ENCODE peak calls at places on chromosome 19, in six cellular contexts. K is lower lobe of right lung, L is fibroblast of pulmonary artery, Z is astrocyte of the spinal cord, E is thoracic aorta, W is IMR-90. O is an unnamed sample.
A peak's percentile ranks its signal among the peaks of the same experiment; 100 is the strongest.

GRCh38 chr19:48403606-48404005 is 10.1 kb downstream of the GRIN2D start:
- DNase-seq in Z (peak; percentile 64), K (no peak), W (peak; percentile 71), E (no peak), L (peak; percentile 72), O (no peak)

GRCh38 chr19:7197169-7197759 is 97.0 kb downstream of the INSR start:
- DNase-seq in L (peak; percentile 96), W (peak; percentile 96), K (peak; percentile 95), E (peak; percentile 94), Z (peak; percentile 94), O (peak; percentile 63)

GRCh38 chr19:2475018-2475701 is 767 bp upstream of the GADD45B start:
- DNase-seq in L (peak; percentile 67), K (peak; percentile 69), E (peak; percentile 28), Z (peak; percentile 73), W (peak; percentile 48), O (no peak)

GRCh38 chr19:30557212-30557611 is 185.0 kb downstream of the ZNF536 start:
- DNase-seq in W (no peak), Z (no peak), E (no peak), K (no peak), L (no peak), O (no peak)

GRCh38 chr19:17404621-17405249 is 695 bp downstream of the BST2 start:
- DNase-seq in K (no peak), W (no peak), E (no peak), Z (no peak), L (no peak), O (no peak)

GRCh38 chr19:9885077-9885552 is 50.0 kb downstream of the PIN1 start:
- DNase-seq in K (no peak), Z (no peak), W (peak; percentile 23), E (no peak), L (peak; percentile 53), O (no peak)

GRCh38 chr19:42420055-42420544 is 7.1 kb downstream of the LIPE start:
- DNase-seq in W (peak; percentile 78), K (peak; percentile 65), E (no peak), Z (no peak), L (peak; percentile 52), O (no peak)

GRCh38 chr19:7152568-7152967 is 83.1 kb downstream of the ZNF557 start:
- DNase-seq in W (no peak), E (no peak), L (no peak), Z (no peak), K (no peak), O (no peak)

GRCh38 chr19:41753159-41753558 is 2.2 kb upstream of the CEACAM6 start:
- DNase-seq in K (peak; percentile 87), L (peak; percentile 22), W (no peak), E (no peak), Z (no peak), O (no peak)

DNA sequence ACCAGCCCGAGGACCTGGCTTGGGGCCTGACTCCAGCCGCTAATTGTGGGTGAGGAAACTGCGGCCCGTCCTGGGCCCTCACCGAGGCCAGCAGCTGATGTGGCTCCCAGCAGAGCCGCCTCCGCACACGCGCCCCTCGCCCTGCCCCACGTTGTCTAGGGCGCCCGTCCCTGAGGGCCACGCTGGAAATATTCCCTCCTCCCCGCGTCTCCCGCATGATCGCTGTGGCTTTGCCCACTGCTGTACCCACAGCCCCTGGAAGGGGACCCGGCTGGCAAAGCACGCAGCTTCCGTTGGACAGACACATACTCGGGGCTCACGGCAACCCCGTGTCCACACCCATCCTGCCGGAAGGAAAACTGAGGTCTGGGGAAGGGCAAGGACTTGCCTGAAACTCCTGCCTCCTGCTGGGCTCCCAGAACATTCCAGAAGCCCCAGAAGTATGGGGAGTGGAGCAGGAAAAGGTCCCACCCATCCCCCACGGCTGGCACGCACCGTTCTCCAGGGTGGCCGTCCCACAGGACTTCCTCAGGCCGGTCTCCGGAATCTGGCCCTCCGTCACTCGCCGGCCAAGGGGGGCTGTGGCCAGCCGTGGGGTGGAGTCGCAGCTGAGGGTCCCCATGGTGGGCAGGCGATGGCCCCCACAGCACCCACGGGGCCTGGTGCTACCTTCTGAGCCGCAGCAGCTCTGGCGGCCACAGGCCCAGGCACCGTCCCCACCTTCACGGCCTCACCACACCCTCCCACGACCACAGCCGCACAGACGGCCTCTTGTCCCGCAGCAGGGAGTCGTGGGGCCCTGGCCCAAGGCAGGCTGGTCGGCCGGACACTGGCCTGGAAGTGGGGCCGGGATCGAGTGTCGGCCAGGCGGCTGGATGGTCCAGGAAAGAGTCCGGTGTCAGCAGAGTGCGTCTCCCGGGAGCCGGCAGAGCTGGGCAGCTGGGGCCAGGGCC is 13.6 kb upstream of the SHC2 start:
- DNase-seq in W (no peak), E (no peak), L (no peak), K (no peak), Z (no peak), O (no peak)
- H3K4me3 ChIP-seq in W (no peak overlapping the region), E (no peak overlapping the region), L (no peak overlapping the region), K (peak overlapping the region; percentile 29), Z (no peak overlapping the region), O (no peak overlapping the region)

GRCh38 chr19:29259153-29259552 is 46.2 kb upstream of the UQCRFS1 start:
- DNase-seq in L (peak; percentile 3), W (no peak), K (no peak), E (no peak), Z (no peak), O (no peak)
- TF ChIP-seq CTCF in L (peak; percentile 26), W (peak; percentile 13), K (no peak), E (no peak), Z (peak; percentile 2), O (peak; percentile 14)

DNA sequence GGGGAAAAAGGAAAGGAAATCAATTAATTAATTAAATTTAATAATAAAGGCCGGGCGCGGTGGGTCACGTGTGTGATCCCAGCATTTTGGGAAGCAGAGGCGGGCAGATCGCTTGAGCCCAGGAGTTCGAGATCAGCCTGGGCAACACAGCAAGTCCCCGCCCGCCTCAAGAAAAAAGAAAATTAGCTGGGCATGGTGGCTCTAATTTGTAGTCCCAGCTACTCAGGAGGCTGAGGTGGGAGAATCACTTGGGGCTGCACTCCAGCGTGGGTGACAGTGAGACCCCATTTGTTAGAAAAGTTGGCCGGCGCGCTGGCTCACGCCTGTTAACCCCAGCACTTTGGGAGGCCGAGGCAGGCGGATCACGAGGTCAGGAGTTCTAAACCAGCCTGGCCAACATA is 733 bp upstream of the CD320 start:
- DNase-seq in E (no peak), K (peak; percentile 30), L (no peak), Z (no peak), W (no peak), O (no peak)
- H3K4me3 ChIP-seq in E (peak overlapping the region; percentile 82), K (peak overlapping the region; percentile 65), L (peak overlapping the region; percentile 66), Z (peak overlapping the region; percentile 62), W (no peak overlapping the region), O (peak overlapping the region; percentile 73)

GRCh38 chr19:45927565-45928261 is 13.1 kb upstream of the NANOS2 start:
- DNase-seq in W (peak; percentile 84), Z (peak; percentile 89), K (peak; percentile 92), E (peak; percentile 70), L (peak; percentile 88), O (peak; percentile 37)
- TF ChIP-seq CTCF in W (no peak), Z (no peak), K (no peak), E (no peak), L (no peak), O (no peak)

DNA sequence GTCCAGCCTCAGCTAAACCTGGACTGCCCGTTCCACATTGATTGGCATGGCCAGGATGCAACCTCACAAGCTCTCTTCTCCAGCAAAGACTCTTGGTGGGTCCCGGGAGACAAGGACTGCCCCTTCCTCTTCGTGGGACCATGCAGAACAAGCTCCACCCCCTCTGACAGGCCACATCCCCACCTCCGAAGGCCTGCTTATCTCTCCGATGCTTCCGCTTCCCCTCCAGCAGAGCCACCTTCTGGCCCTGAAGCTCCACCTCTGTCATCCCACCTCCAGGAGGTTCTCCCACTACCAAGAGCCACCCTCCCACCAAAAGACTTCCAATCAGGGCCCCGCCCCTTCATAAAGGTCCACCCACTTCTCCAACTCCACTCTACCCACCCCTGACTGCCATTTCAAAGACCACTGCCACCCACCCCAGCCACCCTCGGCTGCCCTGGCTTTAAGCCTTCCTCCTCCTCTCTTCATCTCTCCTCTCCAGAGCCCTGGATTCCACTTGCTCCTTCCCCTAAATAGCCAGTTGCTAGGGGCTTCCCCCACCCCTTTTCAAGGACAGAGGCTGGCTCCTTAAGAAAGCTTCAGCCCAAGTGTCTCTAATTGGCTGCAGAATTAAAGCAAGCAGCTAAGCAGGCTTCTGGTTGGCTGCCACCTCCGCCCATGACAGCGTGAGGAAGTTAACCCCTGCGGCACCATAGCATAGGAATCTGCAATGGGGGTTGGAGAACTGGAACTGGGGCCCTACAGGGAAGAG is 9.9 kb downstream of the LRFN1 start:
- DNase-seq in Z (no peak), W (no peak), L (no peak), E (no peak), K (no peak), O (no peak)
- H3K4me3 ChIP-seq in Z (no peak overlapping the region), W (no peak overlapping the region), L (no peak overlapping the region), E (no peak overlapping the region), K (no peak overlapping the region), O (no peak overlapping the region)